ENCODE peak calls at places on chromosomes 6 and 20, in four cellular contexts. One of them, this sample, is unnamed.

GRCh38 chr6:166678426-166678825 is 51.4 kb upstream of the RPS6KA2 start:
- DNase-seq in hippocampal formation: no peak
- DNase-seq in substantia nigra: no peak
- DNase-seq in H1: no peak
- DNase-seq in this sample: no peak

GRCh38 chr20:10671850-10672578 is 1.8 kb downstream of the JAG1 start:
- DNase-seq in hippocampal formation: no peak
- DNase-seq in substantia nigra: peak
- DNase-seq in H1: peak
- DNase-seq in this sample: no peak

GRCh38 chr6:28758046-28758817 is 165.6 kb downstream of the TRIM27 start:
- DNase-seq in substantia nigra: no peak
- DNase-seq in hippocampal formation: no peak
- DNase-seq in H1: peak
- DNase-seq in this sample: no peak

GRCh38 chr6:161228911-161229591 is 44.8 kb downstream of the AGPAT4 start:
- DNase-seq in H1: no peak
- DNase-seq in substantia nigra: no peak
- DNase-seq in hippocampal formation: peak
- DNase-seq in this sample: no peak

GRCh38 chr20:4022386-4023350 is 7.3 kb upstream of the RNF24 start:
- DNase-seq in substantia nigra: no peak
- DNase-seq in hippocampal formation: peak
- DNase-seq in H1: no peak
- DNase-seq in this sample: no peak

GRCh38 chr6:127796713-127797112 is 104.1 kb downstream of the THEMIS start:
- DNase-seq in H1: no peak
- DNase-seq in substantia nigra: no peak
- DNase-seq in hippocampal formation: no peak
- DNase-seq in this sample: no peak

GRCh38 chr6:158002951-158003853 is 21.5 kb downstream of the SYNJ2 start:
- DNase-seq in hippocampal formation: no peak
- DNase-seq in substantia nigra: no peak
- DNase-seq in H1: no peak
- DNase-seq in this sample: no peak

GRCh38 chr20:32052792-32053362 is 835 bp downstream of the HCK start:
- DNase-seq in hippocampal formation: no peak
- DNase-seq in substantia nigra: peak
- DNase-seq in H1: peak
- DNase-seq in this sample: peak

GRCh38 chr20:62737271-62737761 is 28.7 kb downstream of the NTSR1 start:
- DNase-seq in substantia nigra: no peak
- DNase-seq in H1: no peak
- DNase-seq in hippocampal formation: no peak
- DNase-seq in this sample: no peak

GRCh38 chr6:34745277-34746103 is 11.8 kb upstream of the SNRPC start:
- DNase-seq in hippocampal formation: no peak
- DNase-seq in substantia nigra: no peak
- DNase-seq in H1: no peak
- DNase-seq in this sample: no peak

GRCh38 chr6:27547157-27548075 is 74.5 kb upstream of the ZNF184 start:
- DNase-seq in H1: peak
- DNase-seq in hippocampal formation: no peak
- DNase-seq in substantia nigra: no peak
- DNase-seq in this sample: no peak

This sample was measured in GM12891.